ENCODE peak calls at places on chromosomes 2 and 18, in nine cellular contexts. H is body of pancreas; Q is NCI-H2081; N is A172; O is T-cell; F is stimulated activated CD4-positive, alpha-beta T cell treated with anti-CD3 and anti-CD28 coated beads, Interleukin-15, amount 100 ng/mL, for 24 hours; T is GM03348; L is naive B cell; B is pancreas. X is an unnamed sample.
A peak's percentile ranks its signal among the peaks of the same experiment; 100 is the strongest.

GRCh38 chr2:54757496-54757895 is 34.0 kb downstream of the EML6 start:
- DNase-seq in N (peak; percentile 26), Q (no peak), F (no peak), B (no peak), T (no peak), H (no peak), L (no peak), O (no peak), X (no peak)

GRCh38 chr2:169452080-169452479 is 27.2 kb upstream of the BBS5 start:
- DNase-seq in Q (peak; percentile 70), O (no peak), F (no peak), H (no peak), T (peak; percentile 48), N (peak; percentile 76), L (no peak), B (no peak), X (no peak)

GRCh38 chr2:225616848-225617247 is 217.3 kb downstream of the NYAP2 start:
- DNase-seq in T (no peak), H (no peak), N (no peak), L (no peak), B (no peak), F (no peak), O (no peak), Q (no peak), X (no peak)

GRCh38 chr2:73593676-73594075 is 48.5 kb downstream of the NAT8 start:
- DNase-seq in N (no peak), F (no peak), Q (no peak), B (no peak), O (no peak), L (no peak), T (no peak), H (no peak), X (no peak)

GRCh38 chr18:829432-829831 is 17.4 kb upstream of the YES1 start:
- DNase-seq in L (no peak), B (no peak), F (no peak), Q (no peak), T (no peak), N (no peak), H (no peak), O (no peak), X (no peak)

GRCh38 chr2:6959751-6960150 is 42.5 kb downstream of the RNF144A start:
- DNase-seq in F (no peak), Q (no peak), T (no peak), L (no peak), H (no peak), N (no peak), B (no peak), O (no peak), X (no peak)

GRCh38 chr2:20217041-20217970 is 7.6 kb downstream of the SDC1 start:
- DNase-seq in L (no peak), H (no peak), F (no peak), T (no peak), O (no peak), N (peak; percentile 82), B (peak; percentile 55), Q (no peak), X (no peak)

GRCh38 chr2:127174176-127174575 is 45.9 kb downstream of the CYP27C1 start:
- DNase-seq in B (no peak), F (no peak), O (no peak), H (no peak), N (peak; percentile 44), T (peak; percentile 60), Q (peak; percentile 7), L (no peak), X (no peak)

GRCh38 chr2:176093145-176093888 is 796 bp downstream of the HOXD13 start:
- DNase-seq in F (no peak), L (no peak), B (peak; percentile 66), N (no peak), T (no peak), O (no peak), Q (no peak), H (no peak), X (no peak)

X was measured in hypothalamus.